ENCODE peak calls at places on chromosomes 7 and 10, in eight cellular contexts. X is Calu3, K is MCF 10A, A is natural killer cell, M is bronchial epithelial cell, H is ovary, B is AG04450, E is HL-60. I is an unnamed sample.

GRCh38 chr7:104984591-104985258 is 29.3 kb upstream of the KMT2E start:
- DNase-seq in K (no peak), X (no peak), B (no peak), H (no peak), E (no peak), A (no peak), M (no peak), I (no peak)

GRCh38 chr7:55427800-55428199 is 62.7 kb downstream of the LANCL2 start:
- DNase-seq in K (no peak), A (no peak), M (no peak), X (no peak), H (peak; percentile 24), E (no peak), B (no peak), I (no peak)

GRCh38 chr7:24602860-24603456 is 29.7 kb downstream of the PALS2 start:
- DNase-seq in K (no peak), A (no peak), X (no peak), B (no peak), E (no peak), M (no peak), H (no peak), I (no peak)

GRCh38 chr10:3811331-3811870 is 26.4 kb upstream of the KLF6 start:
- DNase-seq in K (peak; percentile 89), A (peak; percentile 47), E (no peak), X (peak; percentile 55), B (no peak), H (no peak), M (peak; percentile 97), I (peak; percentile 49)

GRCh38 chr10:2460846-2461245 is 606.5 kb upstream of the PFKP start:
- DNase-seq in A (no peak), K (peak; percentile 12), X (no peak), M (no peak), H (no peak), E (no peak), B (no peak), I (no peak)

GRCh38 chr10:58044072-58044471 is 223.6 kb downstream of the IPMK start:
- DNase-seq in M (peak; percentile 83), H (no peak), X (no peak), B (peak; percentile 64), K (peak; percentile 28), E (no peak), A (no peak), I (no peak)

GRCh38 chr10:55237462-55237861 is 436.4 kb upstream of the PCDH15 start:
- DNase-seq in A (no peak), X (no peak), K (no peak), M (no peak), E (no peak), H (no peak), B (no peak), I (no peak)

GRCh38 chr7:65980478-65981250 is 1.3 kb downstream of the GUSB start:
- DNase-seq in B (no peak), M (no peak), H (no peak), X (peak; percentile 14), K (peak; percentile 16), E (peak; percentile 65), A (peak; percentile 73), I (no peak)

GRCh38 chr7:153616808-153617207 is 435.4 kb upstream of the DPP6 start:
- DNase-seq in X (no peak), M (no peak), H (no peak), K (no peak), E (no peak), A (no peak), B (no peak), I (no peak)

GRCh38 chr7:6590645-6591110 is 857 bp downstream of the INTS15 start:
- DNase-seq in M (peak; percentile 15), K (no peak), B (no peak), H (no peak), A (no peak), E (no peak), X (no peak), I (no peak)

GRCh38 chr10:11678074-11678793 is 63.9 kb upstream of the ECHDC3 start:
- DNase-seq in E (no peak), X (no peak), M (peak; percentile 33), K (peak; percentile 69), H (no peak), A (no peak), B (no peak), I (no peak)

GRCh38 chr10:72370201-72370722 is 15.5 kb upstream of the DNAJB12 start:
- DNase-seq in M (no peak), X (no peak), E (no peak), B (no peak), K (no peak), A (no peak), H (no peak), I (no peak)

GRCh38 chr7:140053812-140054539 is 8.8 kb downstream of the PARP12 start:
- DNase-seq in E (no peak), K (no peak), B (no peak), H (no peak), A (no peak), X (no peak), M (no peak), I (no peak)

GRCh38 chr7:22989646-22990587 is 24.0 kb downstream of the HYCC1 start:
- DNase-seq in K (no peak), A (no peak), M (no peak), E (no peak), X (no peak), H (no peak), B (no peak), I (no peak)

GRCh38 chr7:143988986-143989745 is 11.0 kb upstream of the OR6B1 start:
- DNase-seq in B (no peak), E (no peak), M (no peak), X (no peak), K (no peak), A (no peak), H (no peak), I (no peak)

GRCh38 chr7:131016230-131016629 is 282.2 kb upstream of the KLF14 start:
- DNase-seq in E (no peak), X (no peak), A (no peak), B (no peak), M (peak; percentile 54), H (no peak), K (peak; percentile 56), I (no peak)

GRCh38 chr10:23643396-23643795 is 204.5 kb downstream of the OTUD1 start:
- DNase-seq in K (peak; percentile 26), H (no peak), A (no peak), E (peak; percentile 63), B (no peak), M (peak; percentile 3), X (no peak), I (no peak)

GRCh38 chr10:58796242-58796641 is 283.6 kb downstream of the BICC1 start:
- DNase-seq in A (no peak), K (no peak), E (no peak), X (no peak), H (no peak), M (peak; percentile 40), B (no peak), I (no peak)

GRCh38 chr10:81680374-81680773 is 194.6 kb upstream of the NRG3 start:
- DNase-seq in B (no peak), H (no peak), A (no peak), X (no peak), M (peak; percentile 1), K (no peak), E (no peak), I (no peak)

GRCh38 chr10:84224411-84225028 is 824 bp downstream of the LRIT2 start:
- DNase-seq in H (no peak), A (no peak), K (peak; percentile 5), X (no peak), M (no peak), B (no peak), E (no peak), I (no peak)

GRCh38 chr7:20211376-20211775 is 5.8 kb downstream of the MACC1 start:
- DNase-seq in H (no peak), A (no peak), K (no peak), E (no peak), B (no peak), M (no peak), X (no peak), I (no peak)

GRCh38 chr10:12549297-12549696 is 199.9 kb downstream of the CAMK1D start:
- DNase-seq in M (no peak), E (no peak), B (no peak), X (peak; percentile 7), H (no peak), A (no peak), K (peak; percentile 34), I (peak; percentile 9)

GRCh38 chr10:81135851-81136250 is 598.1 kb downstream of the SH2D4B start:
- DNase-seq in X (no peak), A (no peak), H (no peak), B (no peak), K (no peak), E (no peak), M (no peak), I (no peak)

GRCh38 chr10:75532253-75532924 is 101.0 kb downstream of the LRMDA start:
- DNase-seq in H (no peak), B (no peak), K (peak; percentile 62), M (peak; percentile 82), A (no peak), X (no peak), E (no peak), I (peak; percentile 25)

GRCh38 chr10:87848998-87849397 is 14.3 kb downstream of the KLLN start:
- DNase-seq in M (peak; percentile 56), H (no peak), E (no peak), B (no peak), A (no peak), X (no peak), K (peak; percentile 71), I (no peak)

GRCh38 chr7:81064446-81064845 is 145.6 kb upstream of the SEMA3C start:
- DNase-seq in X (no peak), E (no peak), H (no peak), M (no peak), B (no peak), K (no peak), A (no peak), I (no peak)

GRCh38 chr10:124998624-124999291 is 56.8 kb downstream of the ZRANB1 start:
- DNase-seq in B (no peak), A (no peak), E (no peak), K (no peak), H (peak; percentile 14), M (no peak), X (no peak), I (no peak)

GRCh38 chr7:101911011-101911799 is 93.8 kb downstream of the CUX1 start:
- DNase-seq in X (no peak), A (no peak), E (no peak), B (no peak), H (peak; percentile 88), K (no peak), M (no peak), I (no peak)
- TF ChIP-seq CTCF in X (no peak), A (no peak), E (no peak), B (no peak), H (no peak), K (no peak), M (no peak), I (no peak)

GRCh38 chr10:89391882-89392756 is at the start of gene IFIT1:
- DNase-seq in E (peak; percentile 28), A (no peak), B (peak; percentile 85), H (peak; percentile 36), K (peak; percentile 85), X (peak; percentile 34), M (peak; percentile 85), I (peak; percentile 94)
- TF ChIP-seq CTCF in E (no peak), A (no peak), B (no peak), H (no peak), K (no peak), X (no peak), M (no peak), I (no peak)

GRCh38 chr10:86522385-86522855 is 828 bp upstream of the WAPL start:
- DNase-seq in H (no peak), X (no peak), M (peak; percentile 17), A (no peak), B (no peak), E (no peak), K (no peak), I (peak; percentile 36)
- TF ChIP-seq CTCF in H (no peak), X (no peak), M (no peak), A (no peak), B (no peak), E (no peak), K (no peak), I (no peak)

GRCh38 chr7:122902751-122903495 is 16.7 kb upstream of the CADPS2 start:
- DNase-seq in B (no peak), E (no peak), K (peak; percentile 11), H (no peak), X (no peak), M (no peak), A (no peak), I (no peak)
- TF ChIP-seq CTCF in B (no peak), E (no peak), K (no peak), H (no peak), X (no peak), M (no peak), A (no peak), I (no peak)